ENCODE peak calls at places on chromosomes 2 and 18, in five cellular contexts. One of them, this sample, is unnamed.

GRCh38 chr2:99657691-99658258 is 168.0 kb upstream of the REV1 start:
- DNase-seq in endothelial cell: no peak
- DNase-seq in activated CD4-positive, alpha-beta T cell treated with anti-CD3 and anti-CD28 coated beads for 4 hours: no peak
- DNase-seq in stimulated activated CD8-positive, alpha-beta memory T cell treated with anti-CD3 and anti-CD28 coated beads, Interleukin-2, amount 100 ng/mL, for 48 hours: no peak
- DNase-seq in GM20000: no peak
- DNase-seq in this sample: no peak

GRCh38 chr2:232854082-232854481 is 16.0 kb upstream of the SNORC start:
- DNase-seq in activated CD4-positive, alpha-beta T cell treated with anti-CD3 and anti-CD28 coated beads for 4 hours: no peak
- DNase-seq in stimulated activated CD8-positive, alpha-beta memory T cell treated with anti-CD3 and anti-CD28 coated beads, Interleukin-2, amount 100 ng/mL, for 48 hours: no peak
- DNase-seq in GM20000: no peak
- DNase-seq in endothelial cell: no peak
- DNase-seq in this sample: no peak

GRCh38 chr2:145652051-145652450 is 1132.1 kb upstream of the ZEB2 start:
- DNase-seq in activated CD4-positive, alpha-beta T cell treated with anti-CD3 and anti-CD28 coated beads for 4 hours: no peak
- DNase-seq in stimulated activated CD8-positive, alpha-beta memory T cell treated with anti-CD3 and anti-CD28 coated beads, Interleukin-2, amount 100 ng/mL, for 48 hours: no peak
- DNase-seq in endothelial cell: no peak
- DNase-seq in GM20000: no peak
- DNase-seq in this sample: no peak

GRCh38 chr2:55431982-55432627 is 12.4 kb upstream of the CCDC88A start:
- DNase-seq in endothelial cell: no peak
- DNase-seq in activated CD4-positive, alpha-beta T cell treated with anti-CD3 and anti-CD28 coated beads for 4 hours: no peak
- DNase-seq in GM20000: peak
- DNase-seq in stimulated activated CD8-positive, alpha-beta memory T cell treated with anti-CD3 and anti-CD28 coated beads, Interleukin-2, amount 100 ng/mL, for 48 hours: no peak
- DNase-seq in this sample: peak

GRCh38 chr2:111032721-111033532 is 87.8 kb upstream of the BCL2L11 start:
- DNase-seq in activated CD4-positive, alpha-beta T cell treated with anti-CD3 and anti-CD28 coated beads for 4 hours: no peak
- DNase-seq in endothelial cell: no peak
- DNase-seq in GM20000: no peak
- DNase-seq in stimulated activated CD8-positive, alpha-beta memory T cell treated with anti-CD3 and anti-CD28 coated beads, Interleukin-2, amount 100 ng/mL, for 48 hours: no peak
- DNase-seq in this sample: no peak

GRCh38 chr2:133264951-133265949 is 303.0 kb downstream of the NCKAP5 start:
- DNase-seq in endothelial cell: peak
- DNase-seq in GM20000: no peak
- DNase-seq in stimulated activated CD8-positive, alpha-beta memory T cell treated with anti-CD3 and anti-CD28 coated beads, Interleukin-2, amount 100 ng/mL, for 48 hours: no peak
- DNase-seq in activated CD4-positive, alpha-beta T cell treated with anti-CD3 and anti-CD28 coated beads for 4 hours: no peak
- DNase-seq in this sample: peak

GRCh38 chr2:241009601-241010530 is 11.4 kb downstream of the SNED1 start:
- DNase-seq in endothelial cell: peak
- DNase-seq in activated CD4-positive, alpha-beta T cell treated with anti-CD3 and anti-CD28 coated beads for 4 hours: no peak
- DNase-seq in stimulated activated CD8-positive, alpha-beta memory T cell treated with anti-CD3 and anti-CD28 coated beads, Interleukin-2, amount 100 ng/mL, for 48 hours: no peak
- DNase-seq in GM20000: peak
- DNase-seq in this sample: peak

GRCh38 chr2:181070119-181070833 is 89.9 kb downstream of the UBE2E3 start:
- DNase-seq in activated CD4-positive, alpha-beta T cell treated with anti-CD3 and anti-CD28 coated beads for 4 hours: no peak
- DNase-seq in endothelial cell: no peak
- DNase-seq in GM20000: no peak
- DNase-seq in stimulated activated CD8-positive, alpha-beta memory T cell treated with anti-CD3 and anti-CD28 coated beads, Interleukin-2, amount 100 ng/mL, for 48 hours: no peak
- DNase-seq in this sample: no peak

GRCh38 chr18:36247036-36247435 is 50.5 kb upstream of the FHOD3 start:
- DNase-seq in activated CD4-positive, alpha-beta T cell treated with anti-CD3 and anti-CD28 coated beads for 4 hours: no peak
- DNase-seq in endothelial cell: no peak
- DNase-seq in GM20000: no peak
- DNase-seq in stimulated activated CD8-positive, alpha-beta memory T cell treated with anti-CD3 and anti-CD28 coated beads, Interleukin-2, amount 100 ng/mL, for 48 hours: no peak
- DNase-seq in this sample: no peak

GRCh38 chr2:7428444-7429204 is 511.4 kb downstream of the RNF144A start:
- DNase-seq in activated CD4-positive, alpha-beta T cell treated with anti-CD3 and anti-CD28 coated beads for 4 hours: no peak
- DNase-seq in endothelial cell: no peak
- DNase-seq in stimulated activated CD8-positive, alpha-beta memory T cell treated with anti-CD3 and anti-CD28 coated beads, Interleukin-2, amount 100 ng/mL, for 48 hours: no peak
- DNase-seq in GM20000: no peak
- DNase-seq in this sample: no peak

GRCh38 chr2:144032566-144032965 is 487.4 kb downstream of the ZEB2 start:
- DNase-seq in endothelial cell: no peak
- DNase-seq in activated CD4-positive, alpha-beta T cell treated with anti-CD3 and anti-CD28 coated beads for 4 hours: no peak
- DNase-seq in GM20000: no peak
- DNase-seq in stimulated activated CD8-positive, alpha-beta memory T cell treated with anti-CD3 and anti-CD28 coated beads, Interleukin-2, amount 100 ng/mL, for 48 hours: no peak
- DNase-seq in this sample: no peak

GRCh38 chr2:26770986-26771586 is 7.0 kb downstream of the SLC35F6 start:
- DNase-seq in activated CD4-positive, alpha-beta T cell treated with anti-CD3 and anti-CD28 coated beads for 4 hours: peak
- DNase-seq in endothelial cell: peak
- DNase-seq in stimulated activated CD8-positive, alpha-beta memory T cell treated with anti-CD3 and anti-CD28 coated beads, Interleukin-2, amount 100 ng/mL, for 48 hours: no peak
- DNase-seq in GM20000: no peak
- DNase-seq in this sample: no peak

GRCh38 chr2:207163053-207163814 is 2.5 kb downstream of the KLF7 start:
- DNase-seq in GM20000: no peak
- DNase-seq in stimulated activated CD8-positive, alpha-beta memory T cell treated with anti-CD3 and anti-CD28 coated beads, Interleukin-2, amount 100 ng/mL, for 48 hours: no peak
- DNase-seq in activated CD4-positive, alpha-beta T cell treated with anti-CD3 and anti-CD28 coated beads for 4 hours: peak
- DNase-seq in endothelial cell: no peak
- DNase-seq in this sample: no peak

GRCh38 chr2:228658998-228659397 is 477.5 kb upstream of the SPHKAP start:
- DNase-seq in endothelial cell: no peak
- DNase-seq in activated CD4-positive, alpha-beta T cell treated with anti-CD3 and anti-CD28 coated beads for 4 hours: no peak
- DNase-seq in GM20000: no peak
- DNase-seq in stimulated activated CD8-positive, alpha-beta memory T cell treated with anti-CD3 and anti-CD28 coated beads, Interleukin-2, amount 100 ng/mL, for 48 hours: no peak
- DNase-seq in this sample: no peak

GRCh38 chr2:176139170-176139611 is 9.7 kb downstream of the HOXD8 start:
- DNase-seq in endothelial cell: no peak
- DNase-seq in GM20000: no peak
- DNase-seq in activated CD4-positive, alpha-beta T cell treated with anti-CD3 and anti-CD28 coated beads for 4 hours: no peak
- DNase-seq in stimulated activated CD8-positive, alpha-beta memory T cell treated with anti-CD3 and anti-CD28 coated beads, Interleukin-2, amount 100 ng/mL, for 48 hours: no peak
- DNase-seq in this sample: no peak

GRCh38 chr2:43407826-43408783 is 181.7 kb upstream of the ZFP36L2 start:
- DNase-seq in stimulated activated CD8-positive, alpha-beta memory T cell treated with anti-CD3 and anti-CD28 coated beads, Interleukin-2, amount 100 ng/mL, for 48 hours: no peak
- DNase-seq in GM20000: peak
- DNase-seq in activated CD4-positive, alpha-beta T cell treated with anti-CD3 and anti-CD28 coated beads for 4 hours: no peak
- DNase-seq in endothelial cell: no peak
- DNase-seq in this sample: no peak

GRCh38 chr18:45571161-45571560 is 44.1 kb upstream of the SLC14A2 start:
- DNase-seq in endothelial cell: no peak
- DNase-seq in stimulated activated CD8-positive, alpha-beta memory T cell treated with anti-CD3 and anti-CD28 coated beads, Interleukin-2, amount 100 ng/mL, for 48 hours: no peak
- DNase-seq in activated CD4-positive, alpha-beta T cell treated with anti-CD3 and anti-CD28 coated beads for 4 hours: no peak
- DNase-seq in GM20000: no peak
- DNase-seq in this sample: no peak

GRCh38 chr2:54409752-54410151 is 46.4 kb upstream of the SPTBN1 start:
- DNase-seq in GM20000: no peak
- DNase-seq in endothelial cell: no peak
- DNase-seq in stimulated activated CD8-positive, alpha-beta memory T cell treated with anti-CD3 and anti-CD28 coated beads, Interleukin-2, amount 100 ng/mL, for 48 hours: no peak
- DNase-seq in activated CD4-positive, alpha-beta T cell treated with anti-CD3 and anti-CD28 coated beads for 4 hours: no peak
- DNase-seq in this sample: peak

GRCh38 chr18:37274309-37274987 is 291.1 kb downstream of the CELF4 start:
- DNase-seq in stimulated activated CD8-positive, alpha-beta memory T cell treated with anti-CD3 and anti-CD28 coated beads, Interleukin-2, amount 100 ng/mL, for 48 hours: no peak
- DNase-seq in GM20000: no peak
- DNase-seq in endothelial cell: no peak
- DNase-seq in activated CD4-positive, alpha-beta T cell treated with anti-CD3 and anti-CD28 coated beads for 4 hours: no peak
- DNase-seq in this sample: no peak

GRCh38 chr2:120489023-120489422 is 143.1 kb downstream of the INHBB start:
- DNase-seq in stimulated activated CD8-positive, alpha-beta memory T cell treated with anti-CD3 and anti-CD28 coated beads, Interleukin-2, amount 100 ng/mL, for 48 hours: no peak
- DNase-seq in endothelial cell: no peak
- DNase-seq in activated CD4-positive, alpha-beta T cell treated with anti-CD3 and anti-CD28 coated beads for 4 hours: no peak
- DNase-seq in GM20000: no peak
- DNase-seq in this sample: peak

GRCh38 chr2:55617160-55618024 is at the start of gene PPP4R3B:
- DNase-seq in GM20000: peak
- DNase-seq in endothelial cell: peak
- DNase-seq in activated CD4-positive, alpha-beta T cell treated with anti-CD3 and anti-CD28 coated beads for 4 hours: peak
- DNase-seq in stimulated activated CD8-positive, alpha-beta memory T cell treated with anti-CD3 and anti-CD28 coated beads, Interleukin-2, amount 100 ng/mL, for 48 hours: peak
- DNase-seq in this sample: peak

GRCh38 chr2:1743396-1744150 is 742 bp downstream of the PXDN start:
- DNase-seq in endothelial cell: peak
- DNase-seq in GM20000: no peak
- DNase-seq in activated CD4-positive, alpha-beta T cell treated with anti-CD3 and anti-CD28 coated beads for 4 hours: no peak
- DNase-seq in stimulated activated CD8-positive, alpha-beta memory T cell treated with anti-CD3 and anti-CD28 coated beads, Interleukin-2, amount 100 ng/mL, for 48 hours: no peak
- DNase-seq in this sample: peak

GRCh38 chr2:124678043-124678442 is 653.0 kb downstream of the CNTNAP5 start:
- DNase-seq in endothelial cell: no peak
- DNase-seq in stimulated activated CD8-positive, alpha-beta memory T cell treated with anti-CD3 and anti-CD28 coated beads, Interleukin-2, amount 100 ng/mL, for 48 hours: no peak
- DNase-seq in activated CD4-positive, alpha-beta T cell treated with anti-CD3 and anti-CD28 coated beads for 4 hours: no peak
- DNase-seq in GM20000: no peak
- DNase-seq in this sample: no peak

GRCh38 chr2:143601828-143602227 is 472.6 kb downstream of the ARHGAP15 start:
- DNase-seq in activated CD4-positive, alpha-beta T cell treated with anti-CD3 and anti-CD28 coated beads for 4 hours: no peak
- DNase-seq in endothelial cell: no peak
- DNase-seq in stimulated activated CD8-positive, alpha-beta memory T cell treated with anti-CD3 and anti-CD28 coated beads, Interleukin-2, amount 100 ng/mL, for 48 hours: no peak
- DNase-seq in GM20000: no peak
- DNase-seq in this sample: no peak

GRCh38 chr2:141058552-141058951 is 1072.3 kb downstream of the LRP1B start:
- DNase-seq in GM20000: no peak
- DNase-seq in stimulated activated CD8-positive, alpha-beta memory T cell treated with anti-CD3 and anti-CD28 coated beads, Interleukin-2, amount 100 ng/mL, for 48 hours: no peak
- DNase-seq in endothelial cell: no peak
- DNase-seq in activated CD4-positive, alpha-beta T cell treated with anti-CD3 and anti-CD28 coated beads for 4 hours: no peak
- DNase-seq in this sample: no peak

This sample was measured in iPS-NIHi11.